ENCODE peak calls at places on chromosomes 1 and 21, in nine cellular contexts. A, V, Q, M, F, Z, S, T and O are unnamed samples.

GRCh38 chr1:205484985-205485967 is 19.2 kb upstream of the CDK18 start:
- DNase-seq in F (no peak), Q (peak), A (peak), V (no peak), M (peak), Z (no peak), T (peak), S (peak), O (peak)

GRCh38 chr1:218254296-218254918 is 30.7 kb upstream of the RRP15 start:
- DNase-seq in Q (no peak), Z (no peak), T (no peak), V (no peak), M (no peak), F (no peak), S (no peak), A (no peak), O (no peak)

GRCh38 chr1:228265167-228265566 is 57.3 kb downstream of the OBSCN start:
- DNase-seq in Z (no peak), S (no peak), Q (no peak), A (peak), T (no peak), M (peak), F (no peak), V (no peak), O (peak)

GRCh38 chr1:8409666-8410065 is 91.8 kb downstream of the SLC45A1 start:
- DNase-seq in Q (no peak), Z (no peak), A (no peak), T (no peak), F (no peak), M (no peak), V (no peak), S (no peak), O (no peak)

GRCh38 chr1:15727021-15727420 is 9.0 kb upstream of the SLC25A34 start:
- DNase-seq in Q (no peak), A (no peak), M (no peak), V (no peak), Z (no peak), F (no peak), T (no peak), S (no peak), O (no peak)

GRCh38 chr1:184461321-184461720 is 74.5 kb downstream of the C1orf21 start:
- DNase-seq in T (no peak), M (no peak), A (no peak), S (no peak), Z (no peak), V (no peak), F (no peak), Q (no peak), O (no peak)

GRCh38 chr1:95171270-95172245 is 54.4 kb downstream of the TLCD4 start:
- DNase-seq in S (no peak), Z (no peak), M (no peak), V (no peak), Q (no peak), F (no peak), A (no peak), T (no peak), O (no peak)

GRCh38 chr21:41379901-41380300 is 18.1 kb downstream of the MX2 start:
- DNase-seq in T (no peak), V (no peak), Q (peak), F (no peak), A (no peak), Z (no peak), S (no peak), M (no peak), O (no peak)

GRCh38 chr1:32044246-32044645 is 28.5 kb upstream of the TMEM39B start:
- DNase-seq in F (no peak), S (no peak), T (no peak), Z (no peak), M (no peak), A (no peak), Q (no peak), V (no peak), O (no peak)

GRCh38 chr1:36486436-36487335 is 4.0 kb upstream of the CSF3R start:
- DNase-seq in Z (peak), F (no peak), Q (peak), S (no peak), M (no peak), T (no peak), V (no peak), A (peak), O (peak)

GRCh38 chr1:225873281-225873850 is 8.8 kb downstream of the TMEM63A start:
- DNase-seq in Q (no peak), F (no peak), M (no peak), Z (no peak), V (no peak), S (no peak), A (no peak), T (no peak), O (no peak)

GRCh38 chr1:109930252-109930993 is 19.8 kb downstream of the CSF1 start:
- DNase-seq in Q (no peak), Z (no peak), S (no peak), M (no peak), A (no peak), V (no peak), T (no peak), F (no peak), O (no peak)

GRCh38 chr1:232868793-232869491 is 63.7 kb downstream of the MAP10 start:
- DNase-seq in S (peak), T (no peak), F (no peak), A (peak), M (peak), V (peak), Z (no peak), Q (peak), O (peak)

GRCh38 chr1:156076609-156077429 is 5.4 kb downstream of the MEX3A start:
- DNase-seq in S (no peak), Q (peak), M (peak), T (peak), A (peak), F (no peak), V (no peak), Z (peak), O (no peak)

GRCh38 chr1:230747139-230747730 is at the start of gene CAPN9:
- DNase-seq in M (no peak), A (no peak), Z (no peak), V (no peak), Q (no peak), F (no peak), T (no peak), S (no peak), O (no peak)

GRCh38 chr1:36322085-36322785 is 1.2 kb downstream of the EVA1B start:
- DNase-seq in Z (no peak), Q (no peak), M (peak), A (peak), T (peak), V (no peak), F (no peak), S (no peak), O (peak)

GRCh38 chr1:61641578-61642336 is 83.2 kb downstream of the TM2D1 start:
- DNase-seq in S (peak), Q (peak), M (peak), V (no peak), Z (peak), F (peak), A (peak), T (peak), O (peak)

GRCh38 chr1:3509721-3510120 is 55.3 kb downstream of the ARHGEF16 start:
- DNase-seq in V (no peak), M (no peak), Z (no peak), Q (no peak), S (no peak), F (no peak), A (no peak), T (no peak), O (no peak)

GRCh38 chr1:27872059-27872801 is at the start of gene THEMIS2:
- DNase-seq in Q (peak), S (peak), V (no peak), F (no peak), T (peak), A (peak), M (peak), Z (peak), O (peak)

GRCh38 chr1:231919900-231920299 is 293.3 kb downstream of the DISC1 start:
- DNase-seq in Z (no peak), T (peak), A (no peak), Q (no peak), F (no peak), S (no peak), M (no peak), V (no peak), O (no peak)

GRCh38 chr1:53485478-53486394 is 26.5 kb downstream of the DMRTB1 start:
- DNase-seq in S (peak), V (no peak), Q (peak), T (peak), A (peak), F (peak), Z (peak), M (peak), O (peak)

GRCh38 chr1:183604048-183604808 is 14.0 kb upstream of the NCF2 start:
- DNase-seq in M (peak), V (peak), S (peak), T (no peak), A (peak), F (no peak), Z (no peak), Q (no peak), O (peak)

DNA sequence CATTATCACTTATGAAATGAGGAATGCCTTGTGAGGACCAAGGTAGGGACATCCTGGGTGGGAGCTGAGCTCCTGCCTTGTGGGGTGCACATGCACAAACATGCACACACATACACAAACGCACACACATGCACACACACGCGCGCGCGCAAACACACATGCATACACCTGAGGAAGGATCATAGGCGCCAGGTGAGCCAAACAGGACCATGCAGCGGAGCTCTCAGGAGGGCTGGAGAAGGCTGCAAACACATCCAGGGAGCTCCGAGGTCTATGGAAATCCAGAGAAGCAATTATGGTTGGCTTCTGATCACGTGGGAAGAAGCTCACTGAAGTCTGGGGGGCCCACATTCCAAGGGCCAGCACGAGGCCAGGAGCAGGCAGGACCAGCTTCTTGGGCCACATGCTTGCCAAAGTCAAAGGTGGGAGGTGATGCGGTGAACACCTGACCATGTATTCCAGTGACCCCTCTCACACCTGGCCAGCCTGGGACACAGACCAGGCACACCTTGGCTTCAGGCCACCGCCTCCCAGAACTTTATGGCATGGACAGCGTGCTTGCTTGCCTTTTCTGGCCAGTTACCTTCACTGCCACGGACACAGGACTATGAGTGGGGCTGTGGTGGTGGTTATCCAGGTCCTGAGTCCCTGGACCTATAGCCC is 13.6 kb downstream of the GPR137B start:
- DNase-seq in Q (no peak), S (no peak), M (no peak), A (no peak), V (no peak), F (no peak), T (no peak), Z (no peak), O (no peak)
- TF ChIP-seq CTCF in Q (no peak), S (no peak), M (no peak), A (no peak), V (no peak), F (no peak), T (no peak), Z (no peak), O (no peak)

GRCh38 chr1:6954596-6954995 is 169.3 kb downstream of the CAMTA1 start:
- DNase-seq in V (no peak), Q (no peak), M (no peak), A (no peak), T (peak), Z (no peak), F (no peak), S (no peak), O (no peak)
- TF ChIP-seq CTCF in V (no peak), Q (no peak), M (no peak), A (no peak), T (no peak), Z (no peak), F (no peak), S (no peak), O (no peak)

DNA sequence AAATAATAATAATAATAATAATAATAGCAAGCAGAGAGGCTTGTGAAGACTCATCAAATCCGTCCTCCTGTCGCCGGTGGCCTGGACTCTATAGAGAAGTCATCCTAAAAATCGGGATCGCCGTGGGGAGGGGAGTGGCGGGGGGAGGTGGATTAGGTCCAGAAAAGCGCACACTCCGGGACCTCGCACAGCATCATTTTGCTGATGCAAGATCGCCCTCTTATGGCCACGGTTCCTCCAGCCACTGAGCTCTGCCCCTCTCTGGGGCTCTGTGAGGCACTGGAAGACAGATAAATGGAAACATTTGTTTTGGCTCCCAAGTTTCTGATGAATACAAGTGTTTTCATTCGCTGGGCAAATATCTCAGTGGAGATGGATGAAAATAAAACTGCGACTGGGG is 612.0 kb downstream of the MATN1 start:
- DNase-seq in S (peak), F (no peak), Q (peak), A (peak), M (peak), T (peak), V (no peak), Z (peak), O (peak)
- TF ChIP-seq CTCF in S (peak), F (no peak), Q (no peak), A (peak), M (peak), T (peak), V (peak), Z (peak), O (peak)

GRCh38 chr1:40143891-40144575 is 17.2 kb upstream of the RLF start:
- DNase-seq in Z (no peak), M (peak), S (peak), F (no peak), Q (peak), A (peak), V (no peak), T (peak), O (peak)
- TF ChIP-seq CTCF in Z (peak), M (peak), S (peak), F (peak), Q (peak), A (peak), V (peak), T (peak), O (peak)